ENCODE peak calls at places on chromosomes 4 and X, in five cellular contexts. One of them, this sample, is unnamed.

GRCh38 chrX:1205681-1206611 is 6.5 kb downstream of the CRLF2 start:
- DNase-seq in heart right ventricle: no peak
- DNase-seq in left lung: no peak
- DNase-seq in CD4-positive, alpha-beta memory T cell: peak; percentile 59
- DNase-seq in CD8-positive, alpha-beta memory T cell: no peak
- DNase-seq in this sample: peak; percentile 86

GRCh38 chr4:57442241-57442640 is 332.1 kb upstream of the IGFBP7 start:
- DNase-seq in heart right ventricle: no peak
- DNase-seq in left lung: no peak
- DNase-seq in CD4-positive, alpha-beta memory T cell: no peak
- DNase-seq in CD8-positive, alpha-beta memory T cell: no peak
- DNase-seq in this sample: no peak

GRCh38 chr4:142202404-142203332 is 566.3 kb downstream of the IL15 start:
- DNase-seq in heart right ventricle: no peak
- DNase-seq in left lung: no peak
- DNase-seq in CD4-positive, alpha-beta memory T cell: no peak
- DNase-seq in CD8-positive, alpha-beta memory T cell: no peak
- DNase-seq in this sample: no peak

GRCh38 chr4:86834901-86835300 is 14.3 kb downstream of the SLC10A6 start:
- DNase-seq in heart right ventricle: no peak
- DNase-seq in left lung: no peak
- DNase-seq in CD4-positive, alpha-beta memory T cell: no peak
- DNase-seq in CD8-positive, alpha-beta memory T cell: no peak
- DNase-seq in this sample: no peak

GRCh38 chrX:132467029-132467428 is 21.8 kb downstream of the MBNL3 start:
- DNase-seq in heart right ventricle: no peak
- DNase-seq in left lung: no peak
- DNase-seq in CD4-positive, alpha-beta memory T cell: no peak
- DNase-seq in CD8-positive, alpha-beta memory T cell: no peak
- DNase-seq in this sample: no peak

GRCh38 chr4:6250235-6250983 is 19.2 kb upstream of the WFS1 start:
- DNase-seq in heart right ventricle: no peak
- DNase-seq in left lung: no peak
- DNase-seq in CD4-positive, alpha-beta memory T cell: peak; percentile 65
- DNase-seq in CD8-positive, alpha-beta memory T cell: no peak
- DNase-seq in this sample: peak; percentile 97

GRCh38 chr4:177964693-177965168 is 522.5 kb upstream of the AGA start:
- DNase-seq in heart right ventricle: no peak
- DNase-seq in left lung: no peak
- DNase-seq in CD4-positive, alpha-beta memory T cell: no peak
- DNase-seq in CD8-positive, alpha-beta memory T cell: no peak
- DNase-seq in this sample: no peak

GRCh38 chrX:46737041-46737440 is 21.9 kb downstream of the SLC9A7 start:
- DNase-seq in heart right ventricle: no peak
- DNase-seq in left lung: no peak
- DNase-seq in CD4-positive, alpha-beta memory T cell: no peak
- DNase-seq in CD8-positive, alpha-beta memory T cell: no peak
- DNase-seq in this sample: no peak

GRCh38 chrX:74925210-74926088 is at the start of gene NEXMIF:
- DNase-seq in heart right ventricle: no peak
- DNase-seq in left lung: no peak
- DNase-seq in CD4-positive, alpha-beta memory T cell: peak; percentile 39
- DNase-seq in CD8-positive, alpha-beta memory T cell: no peak
- DNase-seq in this sample: peak; percentile 84

GRCh38 chr4:5134620-5135019 is 83.3 kb downstream of the STK32B start:
- DNase-seq in heart right ventricle: no peak
- DNase-seq in left lung: no peak
- DNase-seq in CD4-positive, alpha-beta memory T cell: no peak
- DNase-seq in CD8-positive, alpha-beta memory T cell: no peak
- DNase-seq in this sample: no peak

GRCh38 chrX:115040417-115040816 is 23.0 kb upstream of the IL13RA2 start:
- DNase-seq in heart right ventricle: no peak
- DNase-seq in left lung: no peak
- DNase-seq in CD4-positive, alpha-beta memory T cell: no peak
- DNase-seq in CD8-positive, alpha-beta memory T cell: no peak
- DNase-seq in this sample: no peak

GRCh38 chrX:81528041-81528440 is 326.1 kb downstream of the SH3BGRL start:
- DNase-seq in heart right ventricle: no peak
- DNase-seq in left lung: no peak
- DNase-seq in CD4-positive, alpha-beta memory T cell: no peak
- DNase-seq in CD8-positive, alpha-beta memory T cell: no peak
- DNase-seq in this sample: no peak
- H3K9me3 ChIP-seq in heart right ventricle: peaks cover 5% of the 10 kb centered on the region
- H3K9me3 ChIP-seq in left lung: no peaks in the 10 kb centered on the region
- H3K9me3 ChIP-seq in CD4-positive, alpha-beta memory T cell: no peaks in the 10 kb centered on the region
- H3K9me3 ChIP-seq in CD8-positive, alpha-beta memory T cell: no peaks in the 10 kb centered on the region
- H3K9me3 ChIP-seq in this sample: no peaks in the 10 kb centered on the region

GRCh38 chr4:143407475-143407874 is 70.8 kb downstream of the GAB1 start:
- DNase-seq in heart right ventricle: no peak
- DNase-seq in left lung: no peak
- DNase-seq in CD4-positive, alpha-beta memory T cell: no peak
- DNase-seq in CD8-positive, alpha-beta memory T cell: no peak
- DNase-seq in this sample: no peak

GRCh38 chr4:143403551-143403816 is 66.8 kb downstream of the GAB1 start:
- DNase-seq in heart right ventricle: no peak
- DNase-seq in left lung: no peak
- DNase-seq in CD4-positive, alpha-beta memory T cell: no peak
- DNase-seq in CD8-positive, alpha-beta memory T cell: no peak
- DNase-seq in this sample: no peak

GRCh38 chr4:143404555-143404954 is 67.9 kb downstream of the GAB1 start:
- DNase-seq in heart right ventricle: no peak
- DNase-seq in left lung: no peak
- DNase-seq in CD4-positive, alpha-beta memory T cell: no peak
- DNase-seq in CD8-positive, alpha-beta memory T cell: no peak
- DNase-seq in this sample: no peak

GRCh38 chr4:143406523-143406922 is 69.8 kb downstream of the GAB1 start:
- DNase-seq in heart right ventricle: peak; percentile 42
- DNase-seq in left lung: no peak
- DNase-seq in CD4-positive, alpha-beta memory T cell: no peak
- DNase-seq in CD8-positive, alpha-beta memory T cell: no peak
- DNase-seq in this sample: peak; percentile 25

GRCh38 chr4:143405197-143405730 is 68.6 kb downstream of the GAB1 start:
- DNase-seq in heart right ventricle: no peak
- DNase-seq in left lung: no peak
- DNase-seq in CD4-positive, alpha-beta memory T cell: no peak
- DNase-seq in CD8-positive, alpha-beta memory T cell: no peak
- DNase-seq in this sample: no peak
- H3K9me3 ChIP-seq in heart right ventricle: no peaks in the 10 kb centered on the region
- H3K9me3 ChIP-seq in left lung: no peaks in the 10 kb centered on the region
- H3K9me3 ChIP-seq in CD4-positive, alpha-beta memory T cell: no peaks in the 10 kb centered on the region
- H3K9me3 ChIP-seq in CD8-positive, alpha-beta memory T cell: no peaks in the 10 kb centered on the region
- H3K9me3 ChIP-seq in this sample: no peaks in the 10 kb centered on the region

DNA sequence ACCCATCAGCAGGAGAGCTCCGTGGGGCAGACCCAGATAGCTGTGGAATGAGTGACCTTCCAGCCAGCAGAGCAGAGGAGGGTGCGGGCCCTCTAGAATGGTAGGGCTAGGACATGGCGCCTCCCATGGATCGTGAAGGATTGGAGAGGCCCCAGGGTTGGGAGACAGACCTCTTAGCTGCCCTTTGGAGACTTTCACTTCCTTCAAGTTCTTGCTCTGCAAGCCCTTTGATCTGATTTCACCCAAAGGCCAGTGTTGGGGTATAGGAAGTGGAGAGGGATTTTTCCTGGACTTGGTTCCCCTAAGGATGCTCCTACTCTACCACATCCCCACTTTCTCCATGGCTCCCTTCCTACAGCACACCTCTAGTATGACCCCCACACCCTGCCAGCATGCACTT is 3.0 kb downstream of the SASH3 start:
- DNase-seq in heart right ventricle: no peak
- DNase-seq in left lung: no peak
- DNase-seq in CD4-positive, alpha-beta memory T cell: no peak
- DNase-seq in CD8-positive, alpha-beta memory T cell: no peak
- DNase-seq in this sample: peak; percentile 55
- H3K9me3 ChIP-seq in heart right ventricle: no peaks in the 10 kb centered on the region
- H3K9me3 ChIP-seq in left lung: no peaks in the 10 kb centered on the region
- H3K9me3 ChIP-seq in CD4-positive, alpha-beta memory T cell: no peaks in the 10 kb centered on the region
- H3K9me3 ChIP-seq in CD8-positive, alpha-beta memory T cell: no peaks in the 10 kb centered on the region
- H3K9me3 ChIP-seq in this sample: no peaks in the 10 kb centered on the region

GRCh38 chr4:49217492-49217891 is 231.4 kb downstream of the CWH43 start:
- DNase-seq in heart right ventricle: no peak
- DNase-seq in left lung: no peak
- DNase-seq in CD4-positive, alpha-beta memory T cell: no peak
- DNase-seq in CD8-positive, alpha-beta memory T cell: no peak
- DNase-seq in this sample: no peak
- H3K9me3 ChIP-seq in heart right ventricle: no peaks in the 10 kb centered on the region
- H3K9me3 ChIP-seq in left lung: peaks cover 30% of the 10 kb centered on the region
- H3K9me3 ChIP-seq in CD4-positive, alpha-beta memory T cell: no peaks in the 10 kb centered on the region
- H3K9me3 ChIP-seq in CD8-positive, alpha-beta memory T cell: no peaks in the 10 kb centered on the region
- H3K9me3 ChIP-seq in this sample: peaks cover 6% of the 10 kb centered on the region

DNA sequence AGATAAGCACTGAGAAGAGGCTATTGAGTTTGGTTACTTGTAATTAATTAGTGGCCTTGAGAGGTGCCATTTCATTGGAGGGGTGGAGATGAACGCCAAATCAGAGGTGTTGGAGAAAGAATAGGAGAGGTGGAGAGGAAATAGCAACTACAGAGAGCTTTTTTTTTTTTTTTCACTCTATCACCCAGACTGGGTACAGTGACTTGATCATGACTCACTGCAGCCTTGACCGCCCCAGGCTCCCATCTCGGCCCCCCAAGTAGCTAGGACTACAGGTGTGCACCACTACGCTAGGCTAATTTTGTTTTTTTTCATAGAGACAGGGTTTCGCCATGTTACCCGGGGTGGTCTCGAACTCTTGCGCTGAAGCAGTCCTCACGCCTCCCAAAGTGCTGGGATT is 5.2 kb downstream of the NHS start:
- DNase-seq in heart right ventricle: no peak
- DNase-seq in left lung: no peak
- DNase-seq in CD4-positive, alpha-beta memory T cell: no peak
- DNase-seq in CD8-positive, alpha-beta memory T cell: no peak
- DNase-seq in this sample: no peak
- H3K9me3 ChIP-seq in heart right ventricle: peaks cover 16% of the 10 kb centered on the region
- H3K9me3 ChIP-seq in left lung: no peaks in the 10 kb centered on the region
- H3K9me3 ChIP-seq in CD4-positive, alpha-beta memory T cell: no peaks in the 10 kb centered on the region
- H3K9me3 ChIP-seq in CD8-positive, alpha-beta memory T cell: no peaks in the 10 kb centered on the region
- H3K9me3 ChIP-seq in this sample: no peaks in the 10 kb centered on the region

GRCh38 chrX:137548261-137548660 is 17.7 kb upstream of the ZIC3 start:
- DNase-seq in heart right ventricle: no peak
- DNase-seq in left lung: no peak
- DNase-seq in CD4-positive, alpha-beta memory T cell: no peak
- DNase-seq in CD8-positive, alpha-beta memory T cell: no peak
- DNase-seq in this sample: no peak
- H3K9me3 ChIP-seq in heart right ventricle: no peaks in the 10 kb centered on the region
- H3K9me3 ChIP-seq in left lung: no peaks in the 10 kb centered on the region
- H3K9me3 ChIP-seq in CD4-positive, alpha-beta memory T cell: no peaks in the 10 kb centered on the region
- H3K9me3 ChIP-seq in CD8-positive, alpha-beta memory T cell: no peaks in the 10 kb centered on the region
- H3K9me3 ChIP-seq in this sample: no peaks in the 10 kb centered on the region